ENCODE peak calls at places on chromosomes 7 and 10, in ten cellular contexts. P is cardiac muscle cell, E is BE2C, K is prostate gland, S is heart left ventricle, J is AG10803, G is HCT116, D is glutamatergic neuron, L is gastrocnemius medialis, U is esophagus squamous epithelium. Q is an unnamed sample.
A peak's percentile ranks its signal among the peaks of the same experiment; 100 is the strongest.

GRCh38 chr10:89471110-89471814 is 56.9 kb downstream of the IFIT5 start:
- DNase-seq in P (no peak), K (no peak), E (no peak), S (no peak), D (no peak), G (no peak), L (no peak), J (peak; percentile 56), U (no peak), Q (no peak)

GRCh38 chr7:122316467-122317394 is 12.2 kb upstream of the FEZF1 start:
- DNase-seq in G (no peak), S (no peak), U (no peak), K (no peak), E (no peak), D (peak; percentile 62), L (no peak), J (no peak), P (no peak), Q (no peak)

GRCh38 chr7:115822801-115823200 is 207.8 kb downstream of the TFEC start:
- DNase-seq in E (no peak), L (no peak), P (no peak), D (no peak), J (no peak), K (no peak), S (no peak), G (no peak), U (no peak), Q (no peak)

GRCh38 chr10:132484922-132485321 is 52.7 kb upstream of the INPP5A start:
- DNase-seq in S (no peak), U (no peak), J (no peak), K (no peak), D (no peak), G (no peak), P (no peak), L (no peak), E (no peak), Q (no peak)

GRCh38 chr10:119254355-119254754 is 47.0 kb downstream of the GRK5 start:
- DNase-seq in G (no peak), E (no peak), D (no peak), U (no peak), S (no peak), L (no peak), J (no peak), P (no peak), K (no peak), Q (no peak)

GRCh38 chr10:113113241-113113640 is 163.2 kb downstream of the TCF7L2 start:
- DNase-seq in J (no peak), D (no peak), L (no peak), P (no peak), G (no peak), S (no peak), K (no peak), E (no peak), U (no peak), Q (no peak)

GRCh38 chr7:109793-110556 is 82.4 kb upstream of the FAM20C start:
- DNase-seq in L (no peak), D (no peak), S (no peak), E (no peak), J (no peak), G (no peak), K (no peak), P (no peak), U (no peak), Q (no peak)

GRCh38 chr10:131128731-131129130 is 182.8 kb downstream of the TCERG1L start:
- DNase-seq in J (no peak), K (no peak), U (no peak), G (no peak), E (no peak), D (no peak), L (no peak), S (no peak), P (no peak), Q (no peak)

GRCh38 chr7:151012921-151013347 is 11.4 kb downstream of the ATG9B start:
- DNase-seq in D (peak; percentile 76), L (no peak), K (no peak), E (peak; percentile 79), P (peak; percentile 71), G (no peak), S (no peak), U (no peak), J (peak; percentile 28), Q (no peak)

GRCh38 chr10:95276367-95277200 is 14.2 kb downstream of the PDLIM1 start:
- DNase-seq in K (no peak), L (no peak), G (no peak), S (no peak), E (no peak), J (no peak), D (no peak), P (no peak), U (no peak), Q (no peak)

GRCh38 chr7:101597941-101598340 is 31.2 kb downstream of the MYL10 start:
- DNase-seq in E (no peak), G (no peak), K (no peak), L (no peak), U (no peak), P (no peak), D (no peak), J (no peak), S (no peak), Q (no peak)

GRCh38 chr7:101237206-101238067 is at the start of gene CLDN15:
- DNase-seq in U (no peak), D (no peak), G (no peak), K (no peak), P (no peak), L (peak; percentile 37), S (peak; percentile 86), E (no peak), J (peak; percentile 60), Q (no peak)

GRCh38 chr10:5538446-5538845 is 13.7 kb downstream of the CALML3 start:
- DNase-seq in U (no peak), J (peak; percentile 74), S (no peak), D (no peak), L (no peak), P (no peak), E (no peak), K (no peak), G (no peak), Q (no peak)

GRCh38 chr10:99659031-99659867 is at the start of gene ENTPD7:
- DNase-seq in U (peak; percentile 77), S (peak; percentile 95), D (peak; percentile 95), K (peak; percentile 96), L (peak; percentile 89), G (peak; percentile 95), E (peak; percentile 95), P (peak; percentile 99), J (peak; percentile 94), Q (peak; percentile 92)
- TF ChIP-seq CTCF in U (peak; percentile 66), S (peak; percentile 37), D (peak; percentile 68), K (peak; percentile 84), L (peak; percentile 5), G (no peak), E (peak; percentile 1), P (peak; percentile 16), J (no peak), Q (no peak)

GRCh38 chr10:782751-783648 is 93.5 kb upstream of the DIP2C start:
- DNase-seq in E (no peak), K (no peak), G (no peak), P (no peak), D (no peak), L (no peak), U (no peak), S (no peak), J (no peak), Q (no peak)

GRCh38 chr10:785539-786214 is 96.2 kb upstream of the DIP2C start:
- DNase-seq in K (no peak), L (no peak), S (no peak), G (no peak), E (no peak), P (no peak), D (no peak), U (no peak), J (no peak), Q (no peak)

GRCh38 chr10:784377-784758 is 94.9 kb upstream of the DIP2C start:
- DNase-seq in L (no peak), D (peak; percentile 78), U (no peak), J (peak; percentile 5), S (no peak), E (peak; percentile 76), G (peak; percentile 16), K (no peak), P (peak; percentile 52), Q (no peak)

GRCh38 chr10:786666-787512 is 97.4 kb upstream of the DIP2C start:
- DNase-seq in D (no peak), U (no peak), P (no peak), K (peak; percentile 3), G (no peak), J (no peak), S (no peak), E (no peak), L (no peak), Q (no peak)

DNA sequence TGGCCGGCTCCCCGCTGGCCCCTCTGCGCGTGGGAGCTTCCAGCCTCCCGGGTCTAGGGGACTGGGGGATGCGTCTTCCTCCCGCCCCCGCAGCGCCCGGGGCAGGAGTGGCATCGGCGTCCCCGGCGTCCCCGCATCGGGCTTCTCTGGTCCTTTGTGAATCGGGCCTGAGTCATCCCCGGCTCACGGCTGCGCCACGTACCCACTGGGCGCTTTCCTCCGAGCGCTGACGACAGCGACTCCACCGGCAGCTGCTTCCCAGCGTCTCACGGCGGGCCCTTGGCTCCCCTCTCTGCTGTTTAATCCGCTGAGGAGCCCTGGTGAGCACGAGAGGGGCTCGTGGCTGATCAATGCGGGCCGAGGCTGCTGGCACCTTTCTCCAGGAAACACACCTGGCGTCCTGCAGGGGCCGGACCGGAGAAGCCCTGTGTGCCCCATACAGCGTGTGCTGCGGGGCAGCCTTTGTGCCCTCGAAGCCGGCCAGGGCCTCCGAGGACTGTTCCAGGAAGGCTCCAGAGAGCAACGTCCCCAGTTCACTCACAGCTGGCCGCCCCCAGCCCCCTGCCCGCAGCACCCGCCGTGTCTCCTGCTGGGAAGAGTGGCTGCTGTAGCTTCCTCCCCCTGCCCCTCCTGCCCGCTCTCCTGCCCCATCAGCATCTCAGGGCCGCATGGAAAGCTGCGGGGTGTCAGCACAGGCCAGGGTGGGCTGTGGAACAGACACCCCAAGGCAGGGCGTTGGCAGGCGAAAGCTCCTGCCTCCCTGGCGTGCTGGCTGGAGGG is 95.5 kb upstream of the DIP2C start:
- DNase-seq in J (peak; percentile 68), K (peak; percentile 43), P (peak; percentile 53), S (no peak), E (peak; percentile 76), U (no peak), D (peak; percentile 63), G (peak; percentile 58), L (peak; percentile 43), Q (no peak)
- TF ChIP-seq CTCF in J (peak; percentile 37), K (peak; percentile 40), P (peak; percentile 32), S (no peak), E (peak; percentile 12), U (peak; percentile 20), D (no peak), G (no peak), L (no peak), Q (no peak)

GRCh38 chr7:120725376-120726039 is 132.4 kb downstream of the TSPAN12 start:
- DNase-seq in P (peak; percentile 71), E (no peak), L (no peak), S (no peak), G (peak; percentile 43), K (no peak), D (no peak), J (peak; percentile 49), U (no peak), Q (no peak)
- TF ChIP-seq CTCF in P (peak; percentile 67), E (peak; percentile 67), L (peak; percentile 22), S (peak; percentile 56), G (peak; percentile 71), K (peak; percentile 55), D (peak; percentile 89), J (peak; percentile 70), U (peak; percentile 49), Q (peak; percentile 78)

GRCh38 chr7:124032369-124033092 is at the start of gene TMEM229A:
- DNase-seq in J (peak; percentile 14), K (peak; percentile 8), G (no peak), P (peak; percentile 84), S (peak; percentile 13), U (no peak), E (peak; percentile 77), L (no peak), D (peak; percentile 66), Q (peak; percentile 49)
- TF ChIP-seq CTCF in J (no peak), K (no peak), G (no peak), P (no peak), S (no peak), U (no peak), E (no peak), L (no peak), D (no peak), Q (peak; percentile 4)